ENCODE peak calls at places on chromosome 22, in four cellular contexts. One of them, this sample, is unnamed.

GRCh38 chr22:43031617-43032016 is 16.7 kb upstream of the PACSIN2 start:
- DNase-seq in HepG2: no peak
- DNase-seq in K562: no peak
- DNase-seq in GM12878: no peak
- DNase-seq in this sample: no peak

GRCh38 chr22:42906605-42907338 is 49.7 kb upstream of the ARFGAP3 start:
- DNase-seq in HepG2: no peak
- DNase-seq in K562: no peak
- DNase-seq in GM12878: no peak
- DNase-seq in this sample: no peak

GRCh38 chr22:46149493-46149997 is 781 bp upstream of the PPARA start:
- DNase-seq in HepG2: no peak
- DNase-seq in K562: no peak
- DNase-seq in GM12878: no peak
- DNase-seq in this sample: no peak

GRCh38 chr22:17233348-17234043 is 14.3 kb upstream of the ADA2 start:
- DNase-seq in HepG2: no peak
- DNase-seq in K562: no peak
- DNase-seq in GM12878: no peak
- DNase-seq in this sample: no peak

GRCh38 chr22:46355369-46355995 is 20.0 kb downstream of the TRMU start:
- DNase-seq in HepG2: peak
- DNase-seq in K562: peak
- DNase-seq in GM12878: no peak
- DNase-seq in this sample: peak

GRCh38 chr22:47207387-47207786 is 444.9 kb downstream of the TBC1D22A start:
- DNase-seq in HepG2: no peak
- DNase-seq in K562: no peak
- DNase-seq in GM12878: no peak
- DNase-seq in this sample: no peak

GRCh38 chr22:46996595-46997310 is 234.3 kb downstream of the TBC1D22A start:
- DNase-seq in HepG2: peak
- DNase-seq in K562: peak
- DNase-seq in GM12878: no peak
- DNase-seq in this sample: peak

GRCh38 chr22:33697640-33698039 is 222.6 kb downstream of the LARGE1 start:
- DNase-seq in HepG2: peak
- DNase-seq in K562: no peak
- DNase-seq in GM12878: no peak
- DNase-seq in this sample: no peak

GRCh38 chr22:37735054-37735453 is 38.2 kb downstream of the TRIOBP start:
- DNase-seq in HepG2: peak
- DNase-seq in K562: peak
- DNase-seq in GM12878: no peak
- DNase-seq in this sample: peak

GRCh38 chr22:47153854-47154542 is 391.5 kb downstream of the TBC1D22A start:
- DNase-seq in HepG2: no peak
- DNase-seq in K562: no peak
- DNase-seq in GM12878: no peak
- DNase-seq in this sample: no peak

GRCh38 chr22:43435851-43436535 is 24.2 kb downstream of the MPPED1 start:
- DNase-seq in HepG2: no peak
- DNase-seq in K562: no peak
- DNase-seq in GM12878: no peak
- DNase-seq in this sample: no peak

GRCh38 chr22:20249797-20250354 is 18.2 kb downstream of the RTN4R start:
- DNase-seq in HepG2: no peak
- DNase-seq in K562: no peak
- DNase-seq in GM12878: no peak
- DNase-seq in this sample: no peak

GRCh38 chr22:49573109-49573765 is 254.4 kb downstream of the BRD1 start:
- DNase-seq in HepG2: no peak
- DNase-seq in K562: no peak
- DNase-seq in GM12878: no peak
- DNase-seq in this sample: no peak

GRCh38 chr22:45671783-45672563 is at the start of gene ATXN10:
- DNase-seq in HepG2: peak
- DNase-seq in K562: peak
- DNase-seq in GM12878: no peak
- DNase-seq in this sample: peak

GRCh38 chr22:39463931-39464390 is 7.1 kb downstream of the MGAT3 start:
- DNase-seq in HepG2: no peak
- DNase-seq in K562: no peak
- DNase-seq in GM12878: no peak
- DNase-seq in this sample: no peak

GRCh38 chr22:33640900-33641299 is 279.4 kb downstream of the LARGE1 start:
- DNase-seq in HepG2: no peak
- DNase-seq in K562: no peak
- DNase-seq in GM12878: no peak
- DNase-seq in this sample: no peak

GRCh38 chr22:35622132-35622913 is 5.2 kb upstream of the MB start:
- DNase-seq in HepG2: no peak
- DNase-seq in K562: no peak
- DNase-seq in GM12878: no peak
- DNase-seq in this sample: peak

GRCh38 chr22:46230262-46230901 is 19.7 kb downstream of the CDPF1 start:
- DNase-seq in HepG2: no peak
- DNase-seq in K562: no peak
- DNase-seq in GM12878: no peak
- DNase-seq in this sample: no peak

GRCh38 chr22:26322179-26322905 is 106.7 kb upstream of the ASPHD2 start:
- DNase-seq in HepG2: no peak
- DNase-seq in K562: no peak
- DNase-seq in GM12878: no peak
- DNase-seq in this sample: no peak
- TF ChIP-seq CHD4 in HepG2: no peak
- TF ChIP-seq CHD4 in K562: no peak
- TF ChIP-seq CHD4 in GM12878: no peak
- TF ChIP-seq CHD4 in this sample: no peak

GRCh38 chr22:25172153-25172552 is 27.5 kb upstream of the CRYBB3 start:
- DNase-seq in HepG2: peak
- DNase-seq in K562: no peak
- DNase-seq in GM12878: no peak
- DNase-seq in this sample: peak
- TF ChIP-seq CHD4 in HepG2: no peak
- TF ChIP-seq CHD4 in K562: no peak
- TF ChIP-seq CHD4 in GM12878: no peak
- TF ChIP-seq CHD4 in this sample: no peak

GRCh38 chr22:18955696-18956095 is 19.6 kb upstream of the PRODH start:
- DNase-seq in HepG2: no peak
- DNase-seq in K562: no peak
- DNase-seq in GM12878: no peak
- DNase-seq in this sample: no peak
- TF ChIP-seq CHD4 in HepG2: no peak
- TF ChIP-seq CHD4 in K562: no peak
- TF ChIP-seq CHD4 in GM12878: no peak
- TF ChIP-seq CHD4 in this sample: no peak

DNA sequence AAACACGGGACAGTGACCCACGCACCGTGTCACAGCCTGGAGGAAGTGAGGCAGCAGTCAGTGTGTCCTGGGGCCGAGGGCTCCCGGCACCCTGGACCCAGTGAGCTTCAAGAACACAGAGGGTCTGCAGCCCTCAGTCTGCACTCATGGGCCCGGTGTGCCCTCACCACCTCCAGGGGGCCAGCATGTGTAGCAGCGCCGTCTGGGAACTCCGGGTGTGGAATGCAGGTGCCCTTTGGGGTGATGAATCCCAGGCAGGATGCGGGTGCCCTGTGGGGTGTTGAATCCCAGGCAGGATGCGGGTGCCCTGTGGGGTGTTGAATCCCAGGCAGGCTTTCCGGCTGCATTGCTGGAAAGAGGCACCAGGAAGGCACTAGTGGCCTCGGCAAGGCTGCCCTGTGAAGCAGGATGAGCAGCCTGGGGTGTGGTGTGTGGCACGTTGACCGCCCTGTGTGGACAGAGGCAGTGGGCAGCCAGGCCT is 1399.9 kb downstream of the BRD1 start:
- DNase-seq in HepG2: no peak
- DNase-seq in K562: no peak
- DNase-seq in GM12878: no peak
- DNase-seq in this sample: no peak
- TF ChIP-seq CHD4 in HepG2: no peak
- TF ChIP-seq CHD4 in K562: no peak
- TF ChIP-seq CHD4 in GM12878: no peak
- TF ChIP-seq CHD4 in this sample: no peak